ENCODE peak calls at places on chromosomes 6 and 20, in four cellular contexts. B, N, S and Z are unnamed samples.
A peak's percentile ranks its signal among the peaks of the same experiment; 100 is the strongest.

GRCh38 chr20:50924261-50924660 is 7.0 kb downstream of the ADNP start:
- DNase-seq in B (no peak), N (no peak), S (no peak), Z (no peak)

GRCh38 chr6:159982726-159983506 is 14.0 kb downstream of the IGF2R start:
- DNase-seq in B (no peak), N (no peak), S (peak; percentile 51), Z (no peak)

GRCh38 chr6:79115557-79115956 is 37.5 kb upstream of the PHIP start:
- DNase-seq in B (no peak), N (no peak), S (no peak), Z (no peak)

GRCh38 chr6:73339340-73339739 is 14.7 kb downstream of the DPPA5 start:
- DNase-seq in B (no peak), N (no peak), S (peak; percentile 6), Z (no peak)

GRCh38 chr6:87473419-87473903 is 687 bp downstream of the SLC35A1 start:
- DNase-seq in B (peak; percentile 41), N (no peak), S (peak; percentile 46), Z (no peak)

GRCh38 chr6:68252632-68253031 is 382.4 kb upstream of the ADGRB3 start:
- DNase-seq in B (no peak), N (no peak), S (no peak), Z (no peak)

GRCh38 chr6:16741112-16742016 is 19.9 kb downstream of the ATXN1 start:
- DNase-seq in B (no peak), N (no peak), S (peak; percentile 94), Z (no peak)

GRCh38 chr6:161254754-161255253 is 19.1 kb downstream of the AGPAT4 start:
- DNase-seq in B (no peak), N (no peak), S (no peak), Z (peak; percentile 48)

GRCh38 chr6:112665114-112665513 is 318.0 kb downstream of the RFPL4B start:
- DNase-seq in B (no peak), N (no peak), S (no peak), Z (no peak)

GRCh38 chr6:109311481-109311880 is 70.8 kb downstream of the CD164 start:
- DNase-seq in B (no peak), N (no peak), S (no peak), Z (no peak)